ENCODE peak calls at places on chromosomes 16 and 17, in four cellular contexts. Z, T, R and K are unnamed samples. For H3K27me3, the result is how much of the 10 kb centered on the place peaks cover.

GRCh38 chr17:48568499-48569259 is 9.5 kb downstream of the HOXB4 start:
- DNase-seq in Z (no peak), T (no peak), R (no peak), K (no peak)

GRCh38 chr17:73861543-73861942 is 217.3 kb upstream of the SDK2 start:
- DNase-seq in Z (no peak), T (no peak), R (no peak), K (no peak)

GRCh38 chr16:85733839-85734170 is 17.1 kb downstream of the C16orf74 start:
- DNase-seq in Z (peak), T (no peak), R (no peak), K (no peak)

GRCh38 chr16:19935696-19936095 is 51.0 kb upstream of the GPRC5B start:
- DNase-seq in Z (peak), T (no peak), R (no peak), K (no peak)

GRCh38 chr17:27105636-27106035 is 188.3 kb upstream of the WSB1 start:
- DNase-seq in Z (no peak), T (no peak), R (no peak), K (no peak)

GRCh38 chr16:85514601-85515318 is 98.4 kb upstream of the GSE1 start:
- DNase-seq in Z (peak), T (peak), R (peak), K (no peak)

GRCh38 chr16:77951788-77952187 is 70.6 kb upstream of the CLEC3A start:
- DNase-seq in Z (peak), T (peak), R (no peak), K (no peak)

GRCh38 chr16:26742040-26742439 is 324.7 kb upstream of the C16orf82 start:
- DNase-seq in Z (no peak), T (no peak), R (no peak), K (no peak)

GRCh38 chr16:50121721-50122445 is 31.2 kb upstream of the TENT4B start:
- DNase-seq in Z (no peak), T (no peak), R (no peak), K (peak)

GRCh38 chr17:73710095-73710592 is 65.9 kb upstream of the SDK2 start:
- DNase-seq in Z (peak), T (peak), R (no peak), K (peak)

GRCh38 chr17:50565559-50566350 is 5.2 kb downstream of the CACNA1G start:
- DNase-seq in Z (peak), T (no peak), R (no peak), K (peak)

GRCh38 chr16:19715566-19715965 is 2.5 kb downstream of the KNOP1 start:
- DNase-seq in Z (no peak), T (no peak), R (no peak), K (no peak)

GRCh38 chr16:82192665-82193064 is 22.6 kb upstream of the MPHOSPH6 start:
- DNase-seq in Z (peak), T (no peak), R (no peak), K (no peak)

GRCh38 chr16:77585379-77585778 is 136.9 kb upstream of the NUDT7 start:
- DNase-seq in Z (peak), T (no peak), R (no peak), K (no peak)

GRCh38 chr17:21283482-21284318 is 811 bp upstream of the MAP2K3 start:
- DNase-seq in Z (peak), T (peak), R (peak), K (peak)

GRCh38 chr16:74029122-74029805 is 267.4 kb upstream of the PSMD7 start:
- DNase-seq in Z (no peak), T (no peak), R (no peak), K (no peak)

GRCh38 chr16:55499951-55500350 is 8.9 kb upstream of the LPCAT2 start:
- DNase-seq in Z (peak), T (peak), R (no peak), K (no peak)

GRCh38 chr17:76410328-76410965 is 26.0 kb downstream of the SPHK1 start:
- DNase-seq in Z (no peak), T (no peak), R (no peak), K (no peak)

GRCh38 chr17:7887482-7888183 is 956 bp upstream of the CHD3 start:
- DNase-seq in Z (peak), T (peak), R (peak), K (peak)

GRCh38 chr17:30433514-30433913 is 43.7 kb upstream of the GOSR1 start:
- DNase-seq in Z (peak), T (peak), R (peak), K (no peak)

GRCh38 chr17:31394544-31394943 is 3.1 kb downstream of the RAB11FIP4 start:
- DNase-seq in Z (peak), T (no peak), R (no peak), K (no peak)

DNA sequence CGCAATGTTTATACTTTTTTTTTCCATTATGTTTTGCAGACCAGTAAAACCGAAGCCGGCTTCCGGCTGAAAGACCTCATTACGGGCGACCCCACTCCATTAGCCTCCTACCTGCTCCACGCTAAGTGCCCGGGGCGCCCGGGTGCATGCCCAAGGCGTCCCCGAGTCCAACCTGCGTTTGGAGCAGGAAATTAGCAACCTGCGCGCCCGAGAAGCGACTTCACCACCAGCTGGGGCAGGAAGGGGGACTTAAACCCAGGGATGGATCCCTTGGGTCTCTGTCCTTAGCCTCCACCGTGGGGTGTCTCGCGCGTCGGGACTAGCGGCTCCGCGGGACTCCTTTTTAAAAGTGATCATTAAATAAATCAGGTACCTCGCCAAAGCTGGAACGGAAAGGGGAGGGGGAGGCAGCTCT is 1.7 kb downstream of the RBFOX3 start:
- DNase-seq in Z (no peak), T (no peak), R (no peak), K (no peak)
- H3K27me3 ChIP-seq in Z (half or more), T (under half), R (half or more), K (under half)

DNA sequence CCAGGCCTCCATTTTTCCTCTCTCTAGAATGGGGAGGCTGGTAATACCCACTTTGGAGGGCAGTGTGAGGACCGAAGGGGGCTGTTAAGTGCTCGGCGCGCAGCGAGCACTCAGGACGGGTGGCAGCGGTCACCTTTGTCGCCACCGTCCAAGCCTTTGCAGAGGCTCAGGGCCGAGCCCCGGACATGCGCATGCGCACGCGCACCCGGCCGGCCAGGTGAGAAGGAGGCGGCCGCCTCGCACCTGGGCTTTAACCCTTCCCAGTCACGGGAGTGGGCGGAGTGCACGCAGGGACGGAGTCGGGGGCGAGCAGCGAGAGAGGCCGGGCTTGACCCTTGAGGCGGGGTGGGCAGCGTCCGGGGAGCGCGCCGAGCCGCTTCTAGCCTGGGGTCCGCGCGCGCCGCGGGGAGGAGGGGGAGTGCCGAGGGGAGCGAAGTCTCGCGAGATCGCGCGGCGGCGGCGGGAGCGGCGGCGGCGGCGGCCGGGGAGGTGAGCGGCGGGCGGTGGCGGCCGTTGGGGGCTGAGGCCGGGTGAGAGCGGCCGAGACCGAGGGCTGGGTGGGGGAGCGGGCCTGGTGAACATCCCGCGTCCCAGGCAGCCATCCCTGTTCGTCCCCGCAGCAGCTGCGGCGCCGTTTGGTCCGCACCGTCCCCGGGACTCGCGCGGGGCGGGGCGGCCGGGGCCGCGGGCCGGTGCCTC is at the start of gene MRTFB:
- DNase-seq in Z (peak), T (peak), R (peak), K (peak)
- H3K27ac ChIP-seq in Z (peak), T (peak), R (peak), K (peak)

GRCh38 chr17:1170739-1171138 is 9.0 kb downstream of the ABR start:
- DNase-seq in Z (no peak), T (no peak), R (no peak), K (no peak)

GRCh38 chr17:1171953-1172352 is 7.8 kb downstream of the ABR start:
- DNase-seq in Z (no peak), T (no peak), R (no peak), K (no peak)

GRCh38 chr17:1174490-1174889 is 5.3 kb downstream of the ABR start:
- DNase-seq in Z (no peak), T (no peak), R (no peak), K (no peak)

GRCh38 chr17:1177099-1177996 is 2.4 kb downstream of the ABR start:
- DNase-seq in Z (peak), T (no peak), R (no peak), K (no peak)

DNA sequence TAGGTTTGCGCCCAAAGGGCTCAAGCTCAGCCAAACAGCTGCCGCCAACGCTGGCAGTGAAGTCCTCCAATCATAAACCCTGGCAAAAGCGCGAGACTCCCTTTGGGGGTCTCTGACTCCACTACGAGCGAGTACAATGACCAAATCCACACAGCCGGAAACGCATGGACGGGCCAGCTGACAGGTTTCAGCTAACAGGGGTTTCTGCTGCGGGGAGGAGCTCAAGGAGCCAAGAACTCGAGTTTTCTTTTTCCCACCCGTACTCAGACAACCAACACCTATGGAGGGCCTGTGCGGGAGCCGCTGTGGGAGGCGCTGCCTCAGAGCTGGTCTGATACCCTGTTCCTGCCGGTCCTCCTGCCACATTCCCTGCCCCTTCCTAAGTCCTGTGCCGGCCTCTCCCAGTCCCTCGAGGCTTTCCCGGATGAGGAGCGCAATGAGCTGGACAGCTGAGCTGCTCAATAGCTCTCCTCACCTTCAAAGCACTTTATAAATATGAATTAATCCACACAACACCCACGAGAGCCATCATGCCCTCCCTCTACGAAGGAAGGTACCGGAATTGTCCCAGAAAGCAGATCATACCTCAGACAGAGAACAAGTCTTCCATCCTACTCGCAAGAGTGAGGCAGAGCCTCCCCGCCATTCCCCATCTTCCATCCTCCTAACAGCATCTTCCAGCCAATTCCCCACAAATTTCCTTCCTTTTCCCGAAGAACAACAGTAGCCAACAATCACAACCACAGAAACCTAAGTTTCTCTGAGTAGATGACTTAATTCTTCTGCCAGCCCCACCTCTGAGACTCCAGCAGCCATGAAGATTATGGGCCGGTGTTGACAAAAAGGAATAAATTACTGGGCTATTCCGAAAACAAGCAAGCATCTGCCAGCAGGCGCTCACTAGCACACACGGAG is 6.1 kb downstream of the ABR start:
- DNase-seq in Z (no peak), T (no peak), R (no peak), K (no peak)
- H3K27me3 ChIP-seq in Z (under half), T (under half), R (under half), K (under half)

GRCh38 chr17:78380370-78380769 is 1.9 kb downstream of the PGS1 start:
- DNase-seq in Z (no peak), T (no peak), R (no peak), K (no peak)
- H3K27ac ChIP-seq in Z (no peak), T (no peak), R (peak), K (peak)

GRCh38 chr17:79100405-79100804 is 25.8 kb downstream of the ENGASE start:
- DNase-seq in Z (no peak), T (no peak), R (no peak), K (no peak)
- H3K27me3 ChIP-seq in Z (under half), T (under half), R (half or more), K (under half)

DNA sequence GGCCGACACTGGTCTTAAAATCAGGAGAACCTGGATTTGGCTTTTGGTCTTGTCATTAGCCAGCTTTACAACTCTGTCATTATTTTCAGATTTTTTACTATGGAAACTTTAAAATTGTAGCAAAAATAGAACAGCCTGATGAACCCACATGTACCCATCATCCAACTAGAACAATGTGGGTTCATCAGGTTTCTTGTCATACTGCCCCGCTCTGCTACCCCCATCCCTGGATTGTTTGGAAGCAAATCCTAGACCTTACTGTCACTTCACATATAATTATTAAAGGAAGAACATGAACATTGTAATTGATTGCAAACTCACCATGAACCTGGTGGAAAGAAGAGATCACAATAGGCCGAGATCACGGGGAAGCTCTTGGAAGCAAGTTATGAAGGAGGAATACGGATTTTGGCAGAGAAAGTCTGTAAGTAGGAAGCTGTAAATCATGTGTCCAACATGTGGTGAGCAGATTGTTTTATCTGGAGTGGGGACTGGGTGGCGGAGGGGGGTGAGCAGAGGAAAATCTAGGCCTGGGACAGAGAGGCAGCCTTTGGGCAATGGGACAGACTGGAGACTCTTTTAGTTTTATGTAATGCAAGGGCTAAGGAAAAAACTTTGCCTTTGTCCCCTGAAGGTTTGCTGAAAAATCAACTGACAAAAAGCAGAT is 67.0 kb downstream of the PITPNC1 start:
- DNase-seq in Z (peak), T (no peak), R (no peak), K (no peak)
- H3K27ac ChIP-seq in Z (no peak), T (no peak), R (peak), K (peak)

GRCh38 chr16:84303023-84303422 is 8.3 kb downstream of the WFDC1 start:
- DNase-seq in Z (peak), T (no peak), R (no peak), K (no peak)

GRCh38 chr16:84308120-84308519 is 13.4 kb downstream of the WFDC1 start:
- DNase-seq in Z (peak), T (peak), R (no peak), K (no peak)

GRCh38 chr16:84303516-84303915 is 8.8 kb downstream of the WFDC1 start:
- DNase-seq in Z (no peak), T (no peak), R (no peak), K (no peak)

GRCh38 chr16:84307209-84307954 is 12.7 kb downstream of the WFDC1 start:
- DNase-seq in Z (no peak), T (no peak), R (no peak), K (no peak)

DNA sequence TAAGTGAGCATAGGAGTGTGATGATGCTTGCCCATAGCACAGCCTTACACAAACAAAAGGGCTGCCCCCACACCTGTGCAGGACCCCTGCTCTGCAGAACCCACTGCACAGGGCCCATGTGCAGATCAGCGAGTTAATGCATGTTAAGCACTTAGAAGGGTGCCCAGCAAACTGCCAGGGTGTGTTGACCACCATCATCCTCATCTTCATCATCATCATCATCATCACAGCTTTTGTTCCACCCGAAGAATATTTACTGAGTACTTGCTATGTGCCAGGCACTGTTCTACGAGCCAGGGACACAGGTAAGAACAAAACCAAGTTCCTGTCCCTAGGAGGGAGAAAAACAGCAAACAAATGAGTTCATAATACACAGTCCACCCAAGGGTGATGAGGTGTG is 11.9 kb downstream of the WFDC1 start:
- DNase-seq in Z (no peak), T (no peak), R (no peak), K (no peak)
- H3K27me3 ChIP-seq in Z (under half), T (under half), R (under half), K (under half)

GRCh38 chr16:70696368-70696767 is 10.5 kb upstream of the MTSS2 start:
- DNase-seq in Z (no peak), T (no peak), R (no peak), K (no peak)

GRCh38 chr16:70699696-70700095 is 13.8 kb upstream of the MTSS2 start:
- DNase-seq in Z (no peak), T (no peak), R (no peak), K (no peak)

GRCh38 chr16:70698901-70699300 is 13.0 kb upstream of the MTSS2 start:
- DNase-seq in Z (no peak), T (no peak), R (no peak), K (no peak)

GRCh38 chr16:70696952-70697600 is 11.2 kb upstream of the MTSS2 start:
- DNase-seq in Z (no peak), T (no peak), R (no peak), K (no peak)

DNA sequence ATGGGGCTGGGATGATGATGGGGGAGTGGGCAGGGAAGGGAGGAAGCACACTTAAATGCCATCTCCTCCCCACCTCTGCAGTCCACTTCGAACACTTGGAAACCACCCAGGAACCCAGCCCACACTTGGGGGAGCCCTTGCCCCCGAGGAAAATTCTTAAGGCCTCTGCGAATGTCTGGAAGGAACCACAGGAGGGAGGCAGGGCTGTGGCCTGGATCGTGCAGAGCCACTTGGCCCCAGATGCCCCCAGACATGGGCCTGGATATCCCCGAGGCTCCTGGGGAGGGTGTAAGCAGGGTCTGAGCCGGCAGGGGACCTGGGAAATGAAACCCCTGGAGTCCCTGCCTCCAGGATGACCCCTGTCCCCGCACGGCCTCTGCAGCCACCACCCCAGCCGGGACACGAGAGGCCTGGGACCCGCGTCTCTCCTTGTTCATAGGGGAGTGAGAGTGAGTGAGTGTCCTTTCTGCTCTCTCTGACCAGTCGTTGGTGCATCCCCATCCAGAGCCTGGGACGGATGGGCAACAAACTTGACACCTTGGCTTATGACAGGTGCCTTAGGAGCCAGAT is 11.8 kb upstream of the MTSS2 start:
- DNase-seq in Z (no peak), T (no peak), R (no peak), K (no peak)
- H3K27ac ChIP-seq in Z (peak), T (no peak), R (no peak), K (no peak)

DNA sequence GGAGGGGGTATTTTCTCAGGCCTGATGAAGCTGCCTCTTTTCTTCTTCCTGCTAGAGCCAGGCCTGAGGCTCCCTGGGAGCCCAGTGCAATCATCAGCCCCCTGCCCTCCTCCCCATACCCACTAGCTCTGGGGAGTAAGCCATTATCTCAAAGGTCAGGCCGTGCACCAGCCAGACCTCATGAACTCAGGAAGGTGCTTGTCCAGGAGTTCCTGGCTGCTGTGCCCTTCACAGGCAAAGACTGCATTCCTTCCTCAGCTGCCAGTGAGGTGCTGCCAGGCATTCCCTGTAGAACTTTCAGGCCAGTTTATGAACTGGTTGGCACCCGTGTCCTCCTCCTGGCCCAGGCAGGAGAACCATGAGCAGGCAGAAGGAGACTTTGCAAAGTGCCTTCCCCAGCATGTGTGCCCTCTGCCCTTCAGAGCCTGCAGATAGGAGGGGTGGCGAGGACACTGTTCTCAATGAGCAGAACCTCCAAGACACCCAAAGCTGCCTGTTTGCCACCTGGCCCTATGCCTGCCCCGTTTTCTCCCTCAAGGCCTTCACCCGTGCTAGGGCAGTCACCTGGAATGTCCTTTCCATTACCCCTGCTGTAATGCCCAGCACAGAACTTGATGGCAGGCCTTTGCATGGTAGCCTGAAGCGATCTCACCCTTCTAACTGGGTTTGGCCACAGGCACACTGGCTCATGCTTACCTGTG is 7.7 kb downstream of the TBX2 start:
- DNase-seq in Z (no peak), T (no peak), R (peak), K (no peak)
- H3K27me3 ChIP-seq in Z (half or more), T (under half), R (half or more), K (half or more)